ENCODE peak calls at places on chromosomes 7 and 10, in eight cellular contexts. One of them, this sample, is unnamed.

GRCh38 chr7:45324683-45325237 is 167.2 kb downstream of the RAMP3 start:
- DNase-seq in HCT116: no peak
- DNase-seq in SJSA1: no peak
- DNase-seq in Caki2: no peak
- DNase-seq in cardiac muscle cell: peak; percentile 27
- DNase-seq in sigmoid colon: no peak
- DNase-seq in H1: no peak
- DNase-seq in naive B cell: no peak
- DNase-seq in this sample: peak; percentile 26

GRCh38 chr7:129667551-129667950 is 56.0 kb downstream of the NRF1 start:
- DNase-seq in HCT116: no peak
- DNase-seq in SJSA1: no peak
- DNase-seq in Caki2: no peak
- DNase-seq in cardiac muscle cell: no peak
- DNase-seq in sigmoid colon: no peak
- DNase-seq in H1: no peak
- DNase-seq in naive B cell: no peak
- DNase-seq in this sample: no peak

GRCh38 chr7:28688651-28689050 is 269.5 kb downstream of the TRIL start:
- DNase-seq in HCT116: no peak
- DNase-seq in SJSA1: no peak
- DNase-seq in Caki2: peak; percentile 58
- DNase-seq in cardiac muscle cell: no peak
- DNase-seq in sigmoid colon: no peak
- DNase-seq in H1: no peak
- DNase-seq in naive B cell: no peak
- DNase-seq in this sample: peak; percentile 67

GRCh38 chr10:79081353-79082034 is 12.7 kb downstream of the ZMIZ1 start:
- DNase-seq in HCT116: no peak
- DNase-seq in SJSA1: peak; percentile 66
- DNase-seq in Caki2: peak; percentile 67
- DNase-seq in cardiac muscle cell: no peak
- DNase-seq in sigmoid colon: no peak
- DNase-seq in H1: no peak
- DNase-seq in naive B cell: no peak
- DNase-seq in this sample: peak; percentile 99

GRCh38 chr10:46549171-46550075 is 7.0 kb downstream of the GPRIN2 start:
- DNase-seq in HCT116: no peak
- DNase-seq in SJSA1: peak; percentile 56
- DNase-seq in Caki2: no peak
- DNase-seq in cardiac muscle cell: no peak
- DNase-seq in sigmoid colon: peak; percentile 68
- DNase-seq in H1: no peak
- DNase-seq in naive B cell: no peak
- DNase-seq in this sample: no peak

GRCh38 chr10:75926763-75927162 is 495.3 kb downstream of the LRMDA start:
- DNase-seq in HCT116: peak; percentile 24
- DNase-seq in SJSA1: no peak
- DNase-seq in Caki2: no peak
- DNase-seq in cardiac muscle cell: peak; percentile 62
- DNase-seq in sigmoid colon: peak; percentile 74
- DNase-seq in H1: no peak
- DNase-seq in naive B cell: no peak
- DNase-seq in this sample: peak; percentile 61

GRCh38 chr10:85594239-85594638 is 772.4 kb downstream of the GRID1 start:
- DNase-seq in HCT116: no peak
- DNase-seq in SJSA1: no peak
- DNase-seq in Caki2: no peak
- DNase-seq in cardiac muscle cell: peak; percentile 14
- DNase-seq in sigmoid colon: no peak
- DNase-seq in H1: no peak
- DNase-seq in naive B cell: no peak
- DNase-seq in this sample: no peak

GRCh38 chr10:12194752-12195271 is 879 bp downstream of the NUDT5 start:
- DNase-seq in HCT116: no peak
- DNase-seq in SJSA1: peak; percentile 48
- DNase-seq in Caki2: peak; percentile 45
- DNase-seq in cardiac muscle cell: peak; percentile 14
- DNase-seq in sigmoid colon: peak; percentile 79
- DNase-seq in H1: no peak
- DNase-seq in naive B cell: no peak
- DNase-seq in this sample: peak; percentile 11

GRCh38 chr7:43787771-43788170 is 29.3 kb downstream of the BLVRA start:
- DNase-seq in HCT116: no peak
- DNase-seq in SJSA1: peak; percentile 25
- DNase-seq in Caki2: no peak
- DNase-seq in cardiac muscle cell: no peak
- DNase-seq in sigmoid colon: peak; percentile 41
- DNase-seq in H1: no peak
- DNase-seq in naive B cell: no peak
- DNase-seq in this sample: no peak

This sample was measured in M059J.